ENCODE peak calls at places on chromosomes 2 and 18, in ten cellular contexts. C is spleen, S is foreskin fibroblast, K is B cell, A is HCT116, N is body of pancreas, I is right atrium auricular region, U is breast epithelium, W is pancreas, R is lower leg skin. F is an unnamed sample.

GRCh38 chr2:188089896-188090295 is 201.8 kb upstream of the GULP1 start:
- DNase-seq in W (no peak), S (peak), K (no peak), U (no peak), R (no peak), N (no peak), I (no peak), C (no peak), A (no peak), F (no peak)

GRCh38 chr2:233938676-233939370 is 21.6 kb downstream of the TRPM8 start:
- DNase-seq in R (no peak), U (no peak), S (peak), I (no peak), C (no peak), A (no peak), W (peak), N (peak), K (no peak), F (no peak)

GRCh38 chr2:219165058-219165930 is 4.5 kb downstream of the SLC23A3 start:
- DNase-seq in A (no peak), K (no peak), N (no peak), S (no peak), C (no peak), W (no peak), I (no peak), U (no peak), R (peak), F (no peak)

GRCh38 chr18:79982736-79983135 is 5.6 kb downstream of the TXNL4A start:
- DNase-seq in K (no peak), S (peak), A (no peak), N (peak), W (no peak), R (no peak), I (no peak), U (peak), C (no peak), F (no peak)

GRCh38 chr2:241498115-241499070 is 10.0 kb downstream of the STK25 start:
- DNase-seq in K (no peak), W (no peak), U (no peak), I (no peak), S (no peak), A (no peak), R (no peak), C (no peak), N (no peak), F (peak)

GRCh38 chr18:55635439-55635838 is 47.4 kb upstream of the TCF4 start:
- DNase-seq in W (no peak), N (no peak), I (no peak), C (no peak), U (no peak), R (no peak), S (no peak), K (no peak), A (no peak), F (no peak)

GRCh38 chr2:171583566-171583965 is 61.3 kb downstream of the CYBRD1 start:
- DNase-seq in R (no peak), W (no peak), K (no peak), A (no peak), C (no peak), I (no peak), S (no peak), N (no peak), U (no peak), F (no peak)

GRCh38 chr2:13545320-13545719 is 828.6 kb downstream of the TRIB2 start:
- DNase-seq in S (no peak), R (no peak), C (no peak), I (no peak), A (no peak), U (no peak), K (no peak), W (no peak), N (no peak), F (no peak)

GRCh38 chr2:67600946-67601345 is 203.8 kb downstream of the ETAA1 start:
- DNase-seq in W (no peak), A (no peak), U (no peak), R (no peak), N (no peak), I (no peak), K (no peak), S (peak), C (no peak), F (no peak)

GRCh38 chr2:216064684-216065083 is 16.9 kb downstream of the PECR start:
- DNase-seq in K (no peak), U (no peak), R (no peak), S (no peak), I (no peak), W (no peak), A (no peak), N (no peak), C (no peak), F (no peak)

GRCh38 chr2:72134997-72135800 is 12.5 kb downstream of the CYP26B1 start:
- DNase-seq in N (no peak), W (no peak), I (no peak), A (no peak), K (no peak), S (no peak), R (peak), C (peak), U (no peak), F (peak)

GRCh38 chr2:189147989-189148388 is 31.6 kb downstream of the COL5A2 start:
- DNase-seq in A (no peak), R (no peak), W (no peak), U (no peak), K (no peak), N (no peak), I (no peak), C (no peak), S (no peak), F (no peak)

GRCh38 chr2:28250006-28250405 is 142.7 kb upstream of the FOSL2 start:
- DNase-seq in I (no peak), W (no peak), K (no peak), U (no peak), R (no peak), S (peak), A (peak), N (no peak), C (no peak), F (no peak)

GRCh38 chr2:72579595-72580180 is 246.1 kb downstream of the EXOC6B start:
- DNase-seq in K (peak), S (peak), U (no peak), W (no peak), C (no peak), R (no peak), A (peak), N (no peak), I (no peak), F (no peak)

GRCh38 chr2:235394278-235394828 is 99.5 kb upstream of the AGAP1 start:
- DNase-seq in K (no peak), U (no peak), S (peak), R (no peak), N (no peak), A (peak), I (no peak), W (no peak), C (no peak), F (no peak)

GRCh38 chr2:104312684-104313083 is 541.2 kb upstream of the POU3F3 start:
- DNase-seq in W (no peak), U (no peak), C (no peak), S (no peak), K (no peak), R (no peak), N (no peak), I (no peak), A (no peak), F (no peak)

GRCh38 chr18:70295633-70296188 is 6.9 kb downstream of the SOCS6 start:
- DNase-seq in A (no peak), U (no peak), I (no peak), N (no peak), R (no peak), K (no peak), C (no peak), S (peak), W (no peak), F (no peak)

GRCh38 chr18:74139888-74140287 is 7.7 kb downstream of the FBXO15 start:
- DNase-seq in N (no peak), W (no peak), K (no peak), S (peak), C (no peak), I (no peak), A (no peak), U (no peak), R (no peak), F (no peak)

GRCh38 chr18:8162797-8163196 is 446.4 kb upstream of the RAB12 start:
- DNase-seq in W (no peak), U (peak), I (no peak), N (no peak), A (no peak), K (no peak), R (no peak), S (peak), C (no peak), F (no peak)

GRCh38 chr2:113918229-113918628 is 28.3 kb downstream of the ACTR3 start:
- DNase-seq in R (no peak), S (no peak), C (no peak), I (no peak), A (no peak), K (no peak), U (no peak), W (no peak), N (no peak), F (no peak)

GRCh38 chr2:169509230-169509917 is at the start of gene KLHL41:
- DNase-seq in K (no peak), W (no peak), A (no peak), N (no peak), R (no peak), U (no peak), S (peak), I (no peak), C (no peak), F (no peak)

GRCh38 chr18:74529811-74530583 is 4.3 kb upstream of the CNDP1 start:
- DNase-seq in I (no peak), R (peak), N (no peak), A (no peak), S (no peak), C (peak), W (no peak), U (no peak), K (no peak), F (no peak)

GRCh38 chr18:56995579-56996194 is 151.2 kb upstream of the BOD1L2 start:
- DNase-seq in W (no peak), I (no peak), N (no peak), A (no peak), U (no peak), S (no peak), K (no peak), C (no peak), R (no peak), F (no peak)

GRCh38 chr2:173989160-173989885 is 24.1 kb upstream of the SP3 start:
- DNase-seq in N (no peak), A (no peak), W (no peak), C (no peak), U (no peak), K (no peak), R (no peak), I (no peak), S (no peak), F (no peak)
- TF ChIP-seq CTCF in N (no peak), A (no peak), W (no peak), C (no peak), U (no peak), K (no peak), R (no peak), I (no peak), S (no peak), F (peak)

GRCh38 chr2:135916232-135916631 is 40.0 kb upstream of the MCM6 start:
- DNase-seq in S (peak), W (no peak), A (peak), K (no peak), U (no peak), R (no peak), N (no peak), C (no peak), I (no peak), F (no peak)
- TF ChIP-seq CTCF in S (peak), W (peak), A (peak), K (peak), U (no peak), R (no peak), N (peak), C (peak), I (no peak), F (peak)

GRCh38 chr2:140144611-140145010 is 1364.4 kb upstream of the NXPH2 start:
- DNase-seq in K (no peak), W (no peak), U (no peak), A (no peak), S (no peak), R (no peak), N (no peak), C (no peak), I (no peak), F (no peak)
- TF ChIP-seq CTCF in K (no peak), W (no peak), U (no peak), A (no peak), S (no peak), R (no peak), N (no peak), C (no peak), I (no peak), F (no peak)

GRCh38 chr18:41530959-41531358 is 424.1 kb upstream of the PIK3C3 start:
- DNase-seq in C (no peak), W (no peak), K (no peak), I (no peak), N (no peak), A (no peak), S (no peak), U (no peak), R (no peak), F (no peak)

GRCh38 chr18:41537666-41538065 is 417.4 kb upstream of the PIK3C3 start:
- DNase-seq in C (no peak), K (no peak), R (no peak), U (no peak), W (no peak), N (no peak), A (no peak), I (no peak), S (no peak), F (no peak)

GRCh38 chr18:41529093-41529492 is 425.9 kb upstream of the PIK3C3 start:
- DNase-seq in S (no peak), W (no peak), A (no peak), C (no peak), R (no peak), I (no peak), U (no peak), N (no peak), K (no peak), F (no peak)

GRCh38 chr18:41532344-41533086 is 422.5 kb upstream of the PIK3C3 start:
- DNase-seq in R (no peak), A (no peak), N (no peak), K (no peak), S (no peak), U (no peak), C (no peak), W (no peak), I (no peak), F (no peak)
- TF ChIP-seq CTCF in R (no peak), A (no peak), N (no peak), K (no peak), S (no peak), U (no peak), C (no peak), W (no peak), I (no peak), F (peak)

DNA sequence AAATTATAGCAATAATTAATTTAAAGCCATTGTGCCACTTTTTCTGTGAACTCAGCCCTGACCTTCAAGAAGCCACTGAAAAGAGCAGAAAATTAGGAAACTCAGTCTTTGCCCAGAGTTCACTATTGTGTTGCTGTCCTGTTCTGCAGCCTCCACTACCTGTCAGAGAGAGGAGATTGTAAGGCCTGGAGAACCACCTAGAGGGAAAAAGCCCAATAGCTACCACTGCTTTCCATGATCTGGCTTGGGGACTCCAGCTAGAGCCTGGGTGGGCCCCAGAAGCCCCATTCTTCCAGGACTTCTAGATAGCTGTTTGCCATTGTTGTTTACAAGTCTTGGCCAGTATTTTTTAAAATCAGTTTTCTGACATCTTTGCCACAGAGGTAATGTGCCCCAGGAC is 176.1 kb upstream of the KLF7 start:
- DNase-seq in C (no peak), A (no peak), I (no peak), W (no peak), U (no peak), R (no peak), S (no peak), K (no peak), N (no peak), F (no peak)
- TF ChIP-seq CTCF in C (no peak), A (no peak), I (no peak), W (no peak), U (no peak), R (no peak), S (no peak), K (no peak), N (no peak), F (no peak)

GRCh38 chr2:180376076-180376475 is 369.0 kb upstream of the CWC22 start:
- DNase-seq in A (no peak), W (no peak), I (no peak), R (no peak), U (no peak), K (no peak), C (no peak), S (no peak), N (no peak), F (no peak)
- TF ChIP-seq CTCF in A (no peak), W (no peak), I (no peak), R (no peak), U (no peak), K (no peak), C (no peak), S (no peak), N (no peak), F (no peak)

F was measured in chondrocyte.